ENCODE peak calls at places on chromosomes 7 and 10, in seven cellular contexts. D is fibroblast of lung, R is mammary epithelial cell, T is SJSA1, M is colonic mucosa, B is suprapubic skin, N is GM23338. W is an unnamed sample.

GRCh38 chr7:128867842-128868623 is 5.4 kb downstream of the ATP6V1F start:
- DNase-seq in R (no peak), B (no peak), N (peak), T (no peak), M (peak), D (peak), W (no peak)

GRCh38 chr10:46239247-46239646 is 47.5 kb upstream of the ANTXRL start:
- DNase-seq in N (no peak), R (no peak), T (no peak), M (no peak), D (no peak), B (no peak), W (no peak)

GRCh38 chr10:18713077-18713476 is 53.8 kb downstream of the ARL5B start:
- DNase-seq in T (no peak), R (peak), N (no peak), D (peak), M (no peak), B (no peak), W (no peak)

GRCh38 chr10:4646546-4646945 is 179.5 kb upstream of the AKR1E2 start:
- DNase-seq in B (no peak), T (no peak), R (no peak), D (peak), N (no peak), M (no peak), W (no peak)

GRCh38 chr10:12796431-12797185 is 204.9 kb downstream of the CCDC3 start:
- DNase-seq in T (no peak), B (no peak), R (no peak), D (no peak), N (no peak), M (no peak), W (no peak)

GRCh38 chr7:21355406-21355874 is 72.4 kb upstream of the SP4 start:
- DNase-seq in N (no peak), B (no peak), D (no peak), M (peak), T (no peak), R (no peak), W (no peak)

GRCh38 chr7:94133460-94133859 is 129.3 kb upstream of the BET1 start:
- DNase-seq in M (no peak), R (no peak), N (no peak), T (no peak), D (peak), B (no peak), W (no peak)

GRCh38 chr7:29955799-29956476 is 33.7 kb downstream of the SCRN1 start:
- DNase-seq in B (no peak), D (no peak), R (no peak), T (no peak), M (no peak), N (no peak), W (no peak)

GRCh38 chr7:68547794-68548193 is 1050.5 kb upstream of the AUTS2 start:
- DNase-seq in T (no peak), M (no peak), D (no peak), B (no peak), R (no peak), N (no peak), W (no peak)

GRCh38 chr10:96850825-96851224 is 18.7 kb downstream of the LCOR start:
- DNase-seq in D (peak), M (no peak), N (no peak), B (no peak), R (peak), T (peak), W (no peak)

GRCh38 chr7:111212857-111213523 is 122.1 kb downstream of the LRRN3 start:
- DNase-seq in M (no peak), D (no peak), T (no peak), N (no peak), R (no peak), B (no peak), W (no peak)

GRCh38 chr10:70348228-70348850 is 34.1 kb downstream of the LRRC20 start:
- DNase-seq in M (peak), R (peak), D (no peak), T (no peak), N (peak), B (no peak), W (no peak)

GRCh38 chr7:73622909-73623797 is 1.2 kb downstream of the MLXIPL start:
- DNase-seq in T (no peak), N (peak), B (peak), R (no peak), D (no peak), M (peak), W (no peak)

GRCh38 chr7:21923663-21924062 is 22.0 kb downstream of the CDCA7L start:
- DNase-seq in B (no peak), N (no peak), T (no peak), D (peak), M (no peak), R (no peak), W (no peak)

GRCh38 chr10:118108194-118109026 is 61.7 kb upstream of the RAB11FIP2 start:
- DNase-seq in B (no peak), T (no peak), N (no peak), D (peak), R (peak), M (no peak), W (no peak)

GRCh38 chr7:28550580-28551205 is 138.4 kb downstream of the CREB5 start:
- DNase-seq in M (no peak), R (no peak), D (no peak), T (no peak), B (no peak), N (no peak), W (no peak)

GRCh38 chr7:73869011-73869785 is 8.2 kb downstream of the TMEM270 start:
- DNase-seq in D (peak), M (no peak), R (no peak), T (peak), N (peak), B (no peak), W (no peak)

GRCh38 chr10:42926831-42927230 is 144.2 kb downstream of the BMS1 start:
- DNase-seq in N (peak), B (no peak), T (peak), R (no peak), M (no peak), D (no peak), W (no peak)

GRCh38 chr10:122464158-122464510 is 2.8 kb downstream of the HTRA1 start:
- DNase-seq in N (no peak), B (no peak), R (no peak), T (peak), M (no peak), D (no peak), W (no peak)

GRCh38 chr10:121910673-121911420 is 17.0 kb downstream of the ATE1 start:
- DNase-seq in T (no peak), M (no peak), R (peak), B (no peak), D (peak), N (no peak), W (no peak)

GRCh38 chr10:77586719-77587423 is 50.7 kb downstream of the KCNMA1 start:
- DNase-seq in D (peak), M (peak), T (no peak), B (no peak), R (peak), N (no peak), W (no peak)

GRCh38 chr7:514651-515598 is 4.7 kb downstream of the PDGFA start:
- DNase-seq in N (peak), B (no peak), D (peak), M (peak), R (peak), T (no peak), W (peak)

GRCh38 chr7:33805630-33806233 is 99.6 kb upstream of the BMPER start:
- DNase-seq in M (no peak), R (peak), B (no peak), N (no peak), D (peak), T (no peak), W (no peak)

GRCh38 chr10:26468691-26469090 is 30.6 kb downstream of the APBB1IP start:
- DNase-seq in M (no peak), T (no peak), B (no peak), R (no peak), D (no peak), N (no peak), W (no peak)

GRCh38 chr7:139095194-139095659 is 14.3 kb downstream of the ZC3HAV1 start:
- DNase-seq in B (no peak), R (no peak), M (peak), T (no peak), D (no peak), N (no peak), W (no peak)

GRCh38 chr10:99694171-99694570 is 34.9 kb downstream of the ENTPD7 start:
- DNase-seq in R (peak), T (no peak), M (no peak), N (no peak), B (no peak), D (peak), W (no peak)

GRCh38 chr7:121337398-121337797 is 8.6 kb downstream of the WNT16 start:
- DNase-seq in M (no peak), R (no peak), T (no peak), N (no peak), D (no peak), B (no peak), W (no peak)

GRCh38 chr7:143434660-143435059 is 8.6 kb upstream of the TAS2R60 start:
- DNase-seq in B (peak), M (peak), T (no peak), N (no peak), D (peak), R (peak), W (no peak)

GRCh38 chr7:29091722-29092121 is 54.6 kb downstream of the CPVL start:
- DNase-seq in T (no peak), R (peak), D (no peak), B (no peak), M (no peak), N (peak), W (no peak)

GRCh38 chr7:16063241-16063640 is 358.1 kb downstream of the CRPPA start:
- DNase-seq in T (no peak), B (no peak), N (no peak), D (no peak), R (no peak), M (no peak), W (no peak)

GRCh38 chr10:91598211-91598981 is 34.5 kb downstream of the PPP1R3C start:
- DNase-seq in R (peak), N (no peak), T (peak), B (no peak), D (peak), M (peak), W (no peak)

GRCh38 chr7:28536259-28536658 is 123.9 kb downstream of the CREB5 start:
- DNase-seq in D (peak), R (peak), M (no peak), B (no peak), N (peak), T (no peak), W (no peak)

GRCh38 chr10:50471583-50471975 is 152.2 kb downstream of the SGMS1 start:
- DNase-seq in M (no peak), B (no peak), D (no peak), N (no peak), T (no peak), R (no peak), W (no peak)

GRCh38 chr7:1531979-1532455 is 1.5 kb downstream of the MAFK start:
- DNase-seq in N (no peak), B (peak), T (no peak), D (no peak), M (no peak), R (no peak), W (no peak)

GRCh38 chr7:28573059-28573553 is 160.8 kb downstream of the CREB5 start:
- DNase-seq in N (no peak), B (no peak), D (peak), M (peak), T (no peak), R (peak), W (no peak)

GRCh38 chr7:123208793-123209192 is 9.0 kb upstream of the SLC13A1 start:
- DNase-seq in B (no peak), M (no peak), T (no peak), N (peak), R (no peak), D (no peak), W (no peak)
- H3K27ac ChIP-seq in B (no peak), M (no peak), T (peak), N (no peak), R (no peak), D (no peak), W (no peak)

GRCh38 chr7:105245398-105246099 is 143.2 kb downstream of the SRPK2 start:
- DNase-seq in N (no peak), R (no peak), B (no peak), D (no peak), M (no peak), T (no peak), W (no peak)
- H3K27ac ChIP-seq in N (no peak), R (no peak), B (no peak), D (no peak), M (no peak), T (no peak), W (no peak)

GRCh38 chr10:29253096-29254029 is 35.5 kb upstream of the LYZL1 start:
- DNase-seq in R (no peak), T (no peak), D (no peak), M (no peak), N (no peak), B (no peak), W (no peak)
- H3K27ac ChIP-seq in R (no peak), T (no peak), D (no peak), M (no peak), N (no peak), B (no peak), W (no peak)

GRCh38 chr10:21599582-21599981 is 65.5 kb downstream of the MLLT10 start:
- DNase-seq in D (peak), N (no peak), R (no peak), B (no peak), T (no peak), M (no peak), W (no peak)

GRCh38 chr10:21600804-21601512 is 66.9 kb downstream of the MLLT10 start:
- DNase-seq in B (no peak), M (no peak), T (no peak), R (peak), N (no peak), D (peak), W (no peak)

GRCh38 chr10:21604651-21605050 is 70.6 kb downstream of the MLLT10 start:
- DNase-seq in B (no peak), T (no peak), D (no peak), R (no peak), N (no peak), M (no peak), W (no peak)

GRCh38 chr10:21603721-21604120 is 69.7 kb downstream of the MLLT10 start:
- DNase-seq in T (no peak), B (no peak), N (no peak), D (no peak), R (no peak), M (no peak), W (no peak)

DNA sequence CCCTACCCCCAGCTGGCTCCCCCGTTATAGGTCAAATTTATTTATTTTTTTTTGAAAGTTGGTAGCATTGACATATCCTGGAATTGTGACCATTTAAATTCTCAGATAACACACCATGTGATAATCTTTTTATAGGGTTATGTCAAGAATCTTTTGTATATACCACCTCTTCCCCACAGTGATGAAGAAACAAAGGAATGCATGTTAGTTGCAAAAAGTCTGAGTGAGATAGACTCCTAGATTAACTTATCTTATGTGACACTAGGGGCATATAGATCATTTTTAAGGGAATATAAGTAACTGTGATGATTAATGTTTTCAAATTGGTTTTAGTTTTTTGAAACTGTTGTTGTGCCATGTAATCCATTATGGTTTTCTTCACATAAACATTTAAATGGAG is 68.3 kb downstream of the MLLT10 start:
- DNase-seq in T (no peak), N (no peak), M (no peak), B (no peak), D (peak), R (no peak), W (no peak)
- H3K27ac ChIP-seq in T (no peak), N (no peak), M (no peak), B (no peak), D (no peak), R (no peak), W (no peak)

DNA sequence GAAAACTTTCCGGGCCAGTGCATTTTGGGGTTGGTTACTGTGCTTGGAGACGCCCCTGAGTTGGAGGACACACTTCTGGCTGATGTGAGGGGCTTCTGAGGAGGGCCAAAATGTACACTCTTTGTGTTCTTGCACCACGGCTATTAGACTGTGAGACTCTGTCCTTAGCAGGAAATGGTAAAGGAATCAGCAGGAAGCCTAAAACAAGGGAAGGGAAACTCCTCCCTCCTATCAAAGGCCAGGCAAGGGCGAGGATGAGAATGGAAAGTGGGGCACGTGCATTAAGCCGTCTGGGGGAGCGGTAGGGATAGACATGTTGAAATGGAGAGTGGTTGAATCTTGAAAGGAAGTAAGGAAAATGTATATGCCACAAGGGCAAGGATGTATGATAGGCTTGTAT is 1.8 kb upstream of the SRGN start:
- DNase-seq in N (peak), D (no peak), M (no peak), R (no peak), T (no peak), B (no peak), W (no peak)
- H3K27ac ChIP-seq in N (no peak), D (peak), M (no peak), R (no peak), T (no peak), B (peak), W (no peak)

DNA sequence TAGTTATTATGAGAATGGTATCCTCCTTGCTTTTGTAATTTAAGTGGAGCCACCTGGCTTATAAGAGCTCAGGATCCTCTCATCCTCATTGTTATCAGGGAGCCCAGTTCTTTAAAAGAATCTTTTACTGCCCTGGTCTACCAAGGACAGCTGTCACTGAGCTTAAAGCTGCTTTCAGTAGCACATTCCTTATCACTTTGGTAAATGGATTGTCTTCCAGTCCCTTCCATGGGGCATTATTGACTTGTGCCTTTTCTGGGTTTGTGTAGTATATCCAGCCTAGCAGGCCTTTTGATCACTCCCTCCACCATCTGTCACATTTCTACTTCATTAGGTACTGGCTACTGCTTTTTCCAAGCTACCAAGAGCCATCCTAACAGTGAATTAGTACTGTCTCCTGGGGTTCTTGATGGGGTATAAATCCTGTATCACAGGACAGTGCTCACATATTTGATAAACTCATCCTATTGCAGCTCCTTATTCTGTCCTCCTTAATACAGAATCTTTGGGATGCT is 208.9 kb downstream of the TMEM26 start:
- DNase-seq in M (no peak), D (no peak), T (no peak), B (no peak), R (no peak), N (no peak), W (no peak)
- H3K27ac ChIP-seq in M (no peak), D (no peak), T (no peak), B (no peak), R (no peak), N (no peak), W (no peak)